ENCODE peak calls at places on chromosomes 5 and 9, in nine cellular contexts. N is amygdala; O is HTR-8/SVneo; U is CD8-positive, alpha-beta memory T cell; L is HFF-Myc; X is activated CD4-positive, alpha-beta T cell treated with anti-CD3 and anti-CD28 coated beads for 24 hours; H is foreskin keratinocyte; D is Right ventricle myocardium superior; E is lung. T is an unnamed sample.

GRCh38 chr9:98333703-98334582 is 78.5 kb upstream of the TBC1D2 start:
- DNase-seq in E (peak), N (no peak), X (no peak), U (no peak), L (peak), D (no peak), O (no peak), H (peak), T (no peak)

GRCh38 chr9:92294297-92294676 is 790 bp upstream of the IARS1 start:
- DNase-seq in N (no peak), L (no peak), H (no peak), X (no peak), D (peak), O (no peak), E (no peak), U (no peak), T (no peak)

GRCh38 chr9:16561121-16561520 is 309.3 kb downstream of the BNC2 start:
- DNase-seq in H (no peak), E (no peak), O (no peak), L (no peak), X (no peak), D (no peak), N (no peak), U (no peak), T (no peak)

GRCh38 chr5:178215263-178216002 is 11.1 kb downstream of the HNRNPAB start:
- DNase-seq in N (no peak), O (no peak), E (no peak), L (no peak), H (no peak), D (no peak), X (no peak), U (no peak), T (no peak)

GRCh38 chr9:87792831-87793288 is 66.9 kb downstream of the CTSL start:
- DNase-seq in U (no peak), D (peak), N (no peak), L (peak), E (peak), X (peak), O (peak), H (no peak), T (no peak)

GRCh38 chr9:133355881-133356357 is 368 bp downstream of the SURF1 start:
- DNase-seq in H (no peak), N (no peak), L (no peak), D (no peak), U (no peak), X (no peak), O (no peak), E (no peak), T (peak)

GRCh38 chr5:59173568-59173967 is 590.7 kb downstream of the RAB3C start:
- DNase-seq in D (no peak), N (no peak), H (no peak), O (peak), L (no peak), X (no peak), E (no peak), U (no peak), T (no peak)

GRCh38 chr5:96893342-96893741 is 17.0 kb downstream of the ERAP2 start:
- DNase-seq in D (no peak), H (peak), X (no peak), N (no peak), L (peak), U (no peak), E (no peak), O (peak), T (no peak)

GRCh38 chr9:112629890-112630485 is 87.9 kb downstream of the INIP start:
- DNase-seq in O (no peak), H (peak), U (no peak), N (no peak), D (no peak), E (no peak), X (no peak), L (no peak), T (peak)

GRCh38 chr9:71920456-71921189 is 9.2 kb downstream of the C9orf85 start:
- DNase-seq in U (no peak), N (no peak), D (no peak), O (no peak), E (no peak), X (no peak), L (no peak), H (no peak), T (no peak)

GRCh38 chr9:114278881-114279570 is 43.9 kb upstream of the ORM1 start:
- DNase-seq in N (no peak), D (no peak), O (peak), L (peak), H (peak), X (no peak), U (no peak), E (no peak), T (no peak)

GRCh38 chr9:84169240-84169639 is 171.3 kb downstream of the SLC28A3 start:
- DNase-seq in O (no peak), H (peak), D (no peak), U (no peak), E (no peak), L (no peak), N (no peak), X (no peak), T (no peak)

GRCh38 chr5:9765421-9765820 is 135.3 kb upstream of the TAS2R1 start:
- DNase-seq in N (no peak), E (no peak), X (no peak), D (no peak), O (no peak), H (no peak), L (peak), U (no peak), T (no peak)

GRCh38 chr9:91282292-91282691 is 79.4 kb downstream of the AUH start:
- DNase-seq in H (peak), X (no peak), L (no peak), D (no peak), N (no peak), U (no peak), O (no peak), E (no peak), T (no peak)

GRCh38 chr9:126777733-126778132 is 27.1 kb upstream of the ZBTB43 start:
- DNase-seq in L (no peak), X (no peak), H (peak), D (no peak), O (peak), E (no peak), N (no peak), U (no peak), T (peak)

GRCh38 chr9:108759835-108760234 is 96.0 kb downstream of the ACTL7B start:
- DNase-seq in L (no peak), U (no peak), N (no peak), E (no peak), H (no peak), D (no peak), O (no peak), X (no peak), T (peak)

GRCh38 chr5:177301503-177302165 is 1.9 kb downstream of the RAB24 start:
- DNase-seq in O (no peak), U (no peak), E (peak), H (peak), D (no peak), N (no peak), X (no peak), L (no peak), T (peak)

GRCh38 chr9:109336409-109336808 is 15.6 kb upstream of the EPB41L4B start:
- DNase-seq in L (no peak), N (no peak), H (no peak), X (no peak), U (no peak), E (no peak), D (no peak), O (no peak), T (no peak)

GRCh38 chr5:155960177-155960576 is 366.8 kb upstream of the SGCD start:
- DNase-seq in O (no peak), E (no peak), L (no peak), H (no peak), D (no peak), N (no peak), X (no peak), U (no peak), T (no peak)

GRCh38 chr5:144284036-144284435 is 113.4 kb downstream of the KCTD16 start:
- DNase-seq in E (no peak), O (no peak), H (no peak), D (no peak), X (no peak), L (no peak), U (no peak), N (no peak), T (no peak)

GRCh38 chr5:8683528-8683927 is 814.6 kb downstream of the MTRR start:
- DNase-seq in O (no peak), E (no peak), D (no peak), L (no peak), U (no peak), N (no peak), H (no peak), X (no peak), T (peak)

GRCh38 chr9:21450733-21451394 is 10.6 kb downstream of the IFNA1 start:
- DNase-seq in D (no peak), U (no peak), H (no peak), X (no peak), L (no peak), E (no peak), N (no peak), O (no peak), T (no peak)

GRCh38 chr5:88806338-88806737 is 76.6 kb downstream of the MEF2C start:
- DNase-seq in N (no peak), U (no peak), H (no peak), E (no peak), L (no peak), D (no peak), O (no peak), X (no peak), T (no peak)

GRCh38 chr5:123273984-123274383 is 149.2 kb downstream of the CEP120 start:
- DNase-seq in D (no peak), X (no peak), O (no peak), U (no peak), L (no peak), E (no peak), H (no peak), N (no peak), T (no peak)

GRCh38 chr9:6552033-6552737 is 93.3 kb downstream of the GLDC start:
- DNase-seq in E (no peak), X (no peak), H (no peak), O (no peak), U (no peak), N (no peak), D (no peak), L (peak), T (peak)

GRCh38 chr9:127572961-127573727 is 38.9 kb upstream of the STXBP1 start:
- DNase-seq in E (no peak), N (no peak), X (no peak), L (no peak), O (peak), U (no peak), D (no peak), H (no peak), T (no peak)

T was measured in NCI-H2081.